ENCODE peak calls at places on chromosome 12, in six cellular contexts. One of them, this sample, is unnamed. For H3K4me1, the result is how much of the 10 kb centered on the place peaks cover.

GRCh38 chr12:109542014-109542413 is 31.3 kb downstream of the MMAB start:
- DNase-seq in upper lobe of right lung: no peak
- DNase-seq in tibial artery: no peak
- DNase-seq in lower lobe of right lung: no peak
- DNase-seq in CD8-positive, alpha-beta T cell: no peak
- DNase-seq in transverse colon: no peak
- DNase-seq in this sample: no peak

GRCh38 chr12:123115409-123116111 is 35.3 kb downstream of the PITPNM2 start:
- DNase-seq in upper lobe of right lung: no peak
- DNase-seq in tibial artery: peak
- DNase-seq in lower lobe of right lung: no peak
- DNase-seq in CD8-positive, alpha-beta T cell: peak
- DNase-seq in transverse colon: peak
- DNase-seq in this sample: no peak

GRCh38 chr12:6074979-6075585 is 49.4 kb downstream of the VWF start:
- DNase-seq in upper lobe of right lung: peak
- DNase-seq in tibial artery: no peak
- DNase-seq in lower lobe of right lung: peak
- DNase-seq in CD8-positive, alpha-beta T cell: peak
- DNase-seq in transverse colon: peak
- DNase-seq in this sample: no peak

GRCh38 chr12:132162508-132163031 is 18.3 kb downstream of the NOC4L start:
- DNase-seq in upper lobe of right lung: peak
- DNase-seq in tibial artery: peak
- DNase-seq in lower lobe of right lung: peak
- DNase-seq in CD8-positive, alpha-beta T cell: peak
- DNase-seq in transverse colon: no peak
- DNase-seq in this sample: no peak

GRCh38 chr12:29430699-29431044 is 49.7 kb upstream of the ERGIC2 start:
- DNase-seq in upper lobe of right lung: no peak
- DNase-seq in tibial artery: no peak
- DNase-seq in lower lobe of right lung: no peak
- DNase-seq in CD8-positive, alpha-beta T cell: no peak
- DNase-seq in transverse colon: no peak
- DNase-seq in this sample: no peak

GRCh38 chr12:2256915-2257314 is 204.1 kb downstream of the CACNA1C start:
- DNase-seq in upper lobe of right lung: no peak
- DNase-seq in tibial artery: no peak
- DNase-seq in lower lobe of right lung: no peak
- DNase-seq in CD8-positive, alpha-beta T cell: no peak
- DNase-seq in transverse colon: no peak
- DNase-seq in this sample: no peak

GRCh38 chr12:56947633-56948535 is 9.5 kb downstream of the RDH16 start:
- DNase-seq in upper lobe of right lung: no peak
- DNase-seq in tibial artery: no peak
- DNase-seq in lower lobe of right lung: no peak
- DNase-seq in CD8-positive, alpha-beta T cell: no peak
- DNase-seq in transverse colon: no peak
- DNase-seq in this sample: no peak

GRCh38 chr12:77893918-77894317 is 63.2 kb downstream of the NAV3 start:
- DNase-seq in upper lobe of right lung: no peak
- DNase-seq in tibial artery: no peak
- DNase-seq in lower lobe of right lung: no peak
- DNase-seq in CD8-positive, alpha-beta T cell: no peak
- DNase-seq in transverse colon: peak
- DNase-seq in this sample: no peak

GRCh38 chr12:121748571-121749265 is 36.2 kb downstream of the TMEM120B start:
- DNase-seq in upper lobe of right lung: no peak
- DNase-seq in tibial artery: no peak
- DNase-seq in lower lobe of right lung: no peak
- DNase-seq in CD8-positive, alpha-beta T cell: no peak
- DNase-seq in transverse colon: no peak
- DNase-seq in this sample: no peak

GRCh38 chr12:14833952-14834351 is 9.4 kb downstream of the ART4 start:
- DNase-seq in upper lobe of right lung: no peak
- DNase-seq in tibial artery: no peak
- DNase-seq in lower lobe of right lung: no peak
- DNase-seq in CD8-positive, alpha-beta T cell: no peak
- DNase-seq in transverse colon: no peak
- DNase-seq in this sample: no peak

GRCh38 chr12:1332327-1332726 is 262.1 kb downstream of the FBXL14 start:
- DNase-seq in upper lobe of right lung: no peak
- DNase-seq in tibial artery: no peak
- DNase-seq in lower lobe of right lung: no peak
- DNase-seq in CD8-positive, alpha-beta T cell: no peak
- DNase-seq in transverse colon: peak
- DNase-seq in this sample: no peak

GRCh38 chr12:127428420-127428819 is 838.5 kb upstream of the TMEM132C start:
- DNase-seq in upper lobe of right lung: no peak
- DNase-seq in tibial artery: no peak
- DNase-seq in lower lobe of right lung: no peak
- DNase-seq in CD8-positive, alpha-beta T cell: no peak
- DNase-seq in transverse colon: no peak
- DNase-seq in this sample: no peak

GRCh38 chr12:47308672-47309071 is 228.9 kb upstream of the AMIGO2 start:
- DNase-seq in upper lobe of right lung: no peak
- DNase-seq in tibial artery: no peak
- DNase-seq in lower lobe of right lung: no peak
- DNase-seq in CD8-positive, alpha-beta T cell: no peak
- DNase-seq in transverse colon: no peak
- DNase-seq in this sample: no peak
- H3K4me1 ChIP-seq in upper lobe of right lung: under half
- H3K4me1 ChIP-seq in tibial artery: under half
- H3K4me1 ChIP-seq in lower lobe of right lung: under half
- H3K4me1 ChIP-seq in CD8-positive, alpha-beta T cell: under half
- H3K4me1 ChIP-seq in transverse colon: under half
- H3K4me1 ChIP-seq in this sample: under half

GRCh38 chr12:110556705-110557104 is 26.4 kb downstream of the PPTC7 start:
- DNase-seq in upper lobe of right lung: no peak
- DNase-seq in tibial artery: no peak
- DNase-seq in lower lobe of right lung: no peak
- DNase-seq in CD8-positive, alpha-beta T cell: no peak
- DNase-seq in transverse colon: no peak
- DNase-seq in this sample: no peak
- H3K4me1 ChIP-seq in upper lobe of right lung: under half
- H3K4me1 ChIP-seq in tibial artery: under half
- H3K4me1 ChIP-seq in lower lobe of right lung: under half
- H3K4me1 ChIP-seq in CD8-positive, alpha-beta T cell: under half
- H3K4me1 ChIP-seq in transverse colon: under half
- H3K4me1 ChIP-seq in this sample: half or more

GRCh38 chr12:79685068-79685467 is 5.7 kb downstream of the PAWR start:
- DNase-seq in upper lobe of right lung: no peak
- DNase-seq in tibial artery: no peak
- DNase-seq in lower lobe of right lung: no peak
- DNase-seq in CD8-positive, alpha-beta T cell: no peak
- DNase-seq in transverse colon: no peak
- DNase-seq in this sample: no peak
- H3K4me1 ChIP-seq in upper lobe of right lung: under half
- H3K4me1 ChIP-seq in tibial artery: half or more
- H3K4me1 ChIP-seq in lower lobe of right lung: under half
- H3K4me1 ChIP-seq in CD8-positive, alpha-beta T cell: under half
- H3K4me1 ChIP-seq in transverse colon: under half
- H3K4me1 ChIP-seq in this sample: under half

DNA sequence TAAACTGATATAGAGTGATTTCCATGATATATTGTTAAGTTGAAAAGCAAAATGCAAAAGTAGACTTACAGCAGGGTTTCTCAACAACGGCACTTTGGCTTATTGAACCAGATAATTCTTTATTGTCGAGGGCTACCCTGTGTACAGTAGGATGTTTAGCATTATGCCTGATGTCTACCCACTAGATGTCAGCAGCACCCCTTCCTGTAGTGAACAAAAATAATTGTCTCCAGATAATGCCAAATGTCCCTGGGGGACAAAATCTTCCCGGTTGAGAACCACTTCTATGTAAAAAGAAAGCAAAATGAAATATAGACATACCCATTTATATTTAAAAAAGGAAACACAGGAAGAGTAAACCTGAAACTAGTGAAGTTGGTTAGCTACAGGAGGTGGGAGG is 32.4 kb downstream of the ABCD2 start:
- DNase-seq in upper lobe of right lung: no peak
- DNase-seq in tibial artery: no peak
- DNase-seq in lower lobe of right lung: no peak
- DNase-seq in CD8-positive, alpha-beta T cell: no peak
- DNase-seq in transverse colon: no peak
- DNase-seq in this sample: no peak
- H3K4me1 ChIP-seq in upper lobe of right lung: under half
- H3K4me1 ChIP-seq in tibial artery: under half
- H3K4me1 ChIP-seq in lower lobe of right lung: under half
- H3K4me1 ChIP-seq in CD8-positive, alpha-beta T cell: under half
- H3K4me1 ChIP-seq in transverse colon: under half
- H3K4me1 ChIP-seq in this sample: under half

DNA sequence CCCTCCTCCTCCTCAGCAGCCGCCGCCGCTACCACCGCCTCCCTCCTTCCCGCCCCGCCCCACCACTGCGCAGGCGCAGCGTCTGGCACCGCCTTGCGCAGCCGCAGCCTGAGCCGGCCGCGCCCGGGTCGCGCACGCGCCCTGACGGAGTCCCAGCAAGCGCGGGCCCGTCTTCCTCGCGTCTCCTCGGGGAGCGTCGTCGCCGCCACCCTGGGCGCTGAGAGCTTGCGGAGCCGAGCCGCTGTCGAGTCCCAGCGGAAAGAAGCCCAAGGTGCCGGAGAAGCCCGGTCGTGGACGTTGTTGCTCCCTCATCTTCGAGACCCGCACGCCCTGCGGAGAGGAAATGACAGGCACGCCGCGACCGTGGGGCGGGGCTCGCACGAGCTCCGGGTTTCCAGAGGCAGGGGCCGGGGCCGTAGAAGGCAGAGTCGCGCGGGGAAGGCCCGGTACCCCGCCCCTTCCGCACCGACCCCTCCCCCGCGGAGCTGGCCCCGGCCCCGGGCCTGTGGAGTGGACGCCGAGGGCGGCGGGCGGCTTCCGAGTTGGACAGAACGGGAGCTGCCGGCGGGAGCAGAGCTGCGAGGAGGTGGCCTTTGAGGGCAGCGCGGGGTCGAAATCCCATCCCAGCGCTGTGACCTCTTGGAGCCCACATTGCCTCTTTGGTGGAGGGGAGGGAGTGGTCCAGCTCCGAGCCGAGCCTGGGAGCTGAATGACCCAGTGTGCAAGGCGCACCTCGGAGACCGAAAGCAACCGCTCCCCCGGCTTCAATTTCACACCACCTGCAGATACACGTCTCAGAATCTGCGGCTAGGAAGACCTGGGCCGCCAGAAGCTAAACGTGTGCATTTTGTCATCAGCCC is 469 bp upstream of the RAB35 start:
- DNase-seq in upper lobe of right lung: peak
- DNase-seq in tibial artery: peak
- DNase-seq in lower lobe of right lung: peak
- DNase-seq in CD8-positive, alpha-beta T cell: peak
- DNase-seq in transverse colon: peak
- DNase-seq in this sample: peak
- H3K4me1 ChIP-seq in upper lobe of right lung: under half
- H3K4me1 ChIP-seq in tibial artery: under half
- H3K4me1 ChIP-seq in lower lobe of right lung: half or more
- H3K4me1 ChIP-seq in CD8-positive, alpha-beta T cell: half or more
- H3K4me1 ChIP-seq in transverse colon: under half
- H3K4me1 ChIP-seq in this sample: half or more

GRCh38 chr12:9115731-9116689 is at the start of gene A2M:
- DNase-seq in upper lobe of right lung: no peak
- DNase-seq in tibial artery: no peak
- DNase-seq in lower lobe of right lung: no peak
- DNase-seq in CD8-positive, alpha-beta T cell: no peak
- DNase-seq in transverse colon: no peak
- DNase-seq in this sample: no peak
- H3K4me1 ChIP-seq in upper lobe of right lung: under half
- H3K4me1 ChIP-seq in tibial artery: half or more
- H3K4me1 ChIP-seq in lower lobe of right lung: under half
- H3K4me1 ChIP-seq in CD8-positive, alpha-beta T cell: under half
- H3K4me1 ChIP-seq in transverse colon: under half
- H3K4me1 ChIP-seq in this sample: under half

GRCh38 chr12:62267490-62267889 is 7.3 kb downstream of the USP15 start:
- DNase-seq in upper lobe of right lung: no peak
- DNase-seq in tibial artery: no peak
- DNase-seq in lower lobe of right lung: no peak
- DNase-seq in CD8-positive, alpha-beta T cell: no peak
- DNase-seq in transverse colon: no peak
- DNase-seq in this sample: no peak
- H3K4me1 ChIP-seq in upper lobe of right lung: half or more
- H3K4me1 ChIP-seq in tibial artery: half or more
- H3K4me1 ChIP-seq in lower lobe of right lung: half or more
- H3K4me1 ChIP-seq in CD8-positive, alpha-beta T cell: half or more
- H3K4me1 ChIP-seq in transverse colon: under half
- H3K4me1 ChIP-seq in this sample: under half

GRCh38 chr12:124493809-124494750 is 73.3 kb downstream of the NCOR2 start:
- DNase-seq in upper lobe of right lung: no peak
- DNase-seq in tibial artery: no peak
- DNase-seq in lower lobe of right lung: no peak
- DNase-seq in CD8-positive, alpha-beta T cell: peak
- DNase-seq in transverse colon: peak
- DNase-seq in this sample: no peak
- H3K4me1 ChIP-seq in upper lobe of right lung: under half
- H3K4me1 ChIP-seq in tibial artery: under half
- H3K4me1 ChIP-seq in lower lobe of right lung: under half
- H3K4me1 ChIP-seq in CD8-positive, alpha-beta T cell: under half
- H3K4me1 ChIP-seq in transverse colon: under half
- H3K4me1 ChIP-seq in this sample: under half

GRCh38 chr12:104888892-104889291 is 69.2 kb downstream of the SLC41A2 start:
- DNase-seq in upper lobe of right lung: no peak
- DNase-seq in tibial artery: no peak
- DNase-seq in lower lobe of right lung: no peak
- DNase-seq in CD8-positive, alpha-beta T cell: no peak
- DNase-seq in transverse colon: no peak
- DNase-seq in this sample: no peak
- H3K4me1 ChIP-seq in upper lobe of right lung: under half
- H3K4me1 ChIP-seq in tibial artery: under half
- H3K4me1 ChIP-seq in lower lobe of right lung: under half
- H3K4me1 ChIP-seq in CD8-positive, alpha-beta T cell: under half
- H3K4me1 ChIP-seq in transverse colon: under half
- H3K4me1 ChIP-seq in this sample: under half